ENCODE peak calls at places on chromosome 16, in six cellular contexts. C is body of pancreas, P is fibroblast of lung, I is tibial artery, J is lower lobe of right lung, G is left ventricle myocardium inferior. B is an unnamed sample.
A peak's percentile ranks its signal among the peaks of the same experiment; 100 is the strongest.

GRCh38 chr16:31568577-31569359 is 41.1 kb downstream of the AHSP start:
- DNase-seq in C (peak; percentile 46), P (peak; percentile 4), I (no peak), J (peak; percentile 71), G (peak; percentile 16), B (peak; percentile 23)

GRCh38 chr16:23807028-23807427 is 28.8 kb upstream of the PRKCB start:
- DNase-seq in C (no peak), P (no peak), I (no peak), J (peak; percentile 45), G (no peak), B (no peak)

GRCh38 chr16:58225965-58226602 is 28.2 kb upstream of the CSNK2A2 start:
- DNase-seq in C (no peak), P (no peak), I (no peak), J (no peak), G (no peak), B (no peak)

GRCh38 chr16:75996491-75996890 is 270.2 kb upstream of the CPHXL start:
- DNase-seq in C (no peak), P (no peak), I (no peak), J (no peak), G (no peak), B (no peak)

GRCh38 chr16:71698491-71698890 is 26.0 kb downstream of the PHLPP2 start:
- DNase-seq in C (no peak), P (no peak), I (no peak), J (no peak), G (no peak), B (no peak)

GRCh38 chr16:54846761-54847160 is 83.9 kb upstream of the IRX5 start:
- DNase-seq in C (peak; percentile 7), P (peak; percentile 33), I (no peak), J (no peak), G (no peak), B (no peak)

GRCh38 chr16:2458887-2459646 is 842 bp upstream of the TEDC2 start:
- DNase-seq in C (no peak), P (no peak), I (no peak), J (no peak), G (no peak), B (no peak)

GRCh38 chr16:15046692-15047376 is 9.0 kb downstream of the NTAN1 start:
- DNase-seq in C (no peak), P (no peak), I (no peak), J (peak; percentile 23), G (no peak), B (no peak)

GRCh38 chr16:79734721-79735120 is 134.2 kb upstream of the MAF start:
- DNase-seq in C (no peak), P (no peak), I (no peak), J (no peak), G (no peak), B (no peak)

GRCh38 chr16:880471-881171 is 80.1 kb upstream of the GNG13 start:
- DNase-seq in C (no peak), P (no peak), I (no peak), J (peak; percentile 38), G (peak; percentile 11), B (no peak)

GRCh38 chr16:424623-425081 is 797 bp upstream of the RAB11FIP3 start:
- DNase-seq in C (peak; percentile 55), P (peak; percentile 40), I (peak; percentile 42), J (peak; percentile 63), G (peak; percentile 55), B (no peak)

GRCh38 chr16:1075546-1075945 is 3.0 kb downstream of the SSTR5 start:
- DNase-seq in C (no peak), P (no peak), I (no peak), J (no peak), G (no peak), B (no peak)

GRCh38 chr16:27325736-27326135 is 12.0 kb downstream of the IL4R start:
- DNase-seq in C (no peak), P (no peak), I (no peak), J (no peak), G (no peak), B (no peak)

GRCh38 chr16:12502671-12503070 is 301.0 kb downstream of the CPPED1 start:
- DNase-seq in C (no peak), P (no peak), I (no peak), J (no peak), G (no peak), B (no peak)

GRCh38 chr16:65119905-65120341 is 1.9 kb downstream of the CDH11 start:
- DNase-seq in C (no peak), P (peak; percentile 87), I (peak; percentile 35), J (no peak), G (no peak), B (peak; percentile 83)

GRCh38 chr16:22264786-22265185 is 32.4 kb upstream of the POLR3E start:
- DNase-seq in C (no peak), P (no peak), I (no peak), J (no peak), G (no peak), B (no peak)

GRCh38 chr16:72561-73537 is at the start of gene RHBDF1:
- DNase-seq in C (peak; percentile 81), P (no peak), I (no peak), J (peak; percentile 72), G (peak; percentile 69), B (peak; percentile 71)

GRCh38 chr16:56670640-56670934 is 973 bp downstream of the MT1H start:
- DNase-seq in C (no peak), P (no peak), I (no peak), J (no peak), G (no peak), B (no peak)

GRCh38 chr16:80285089-80285488 is 255.7 kb upstream of the DYNLRB2 start:
- DNase-seq in C (no peak), P (peak; percentile 93), I (no peak), J (no peak), G (no peak), B (no peak)

GRCh38 chr16:80614908-80615696 is 74.3 kb downstream of the DYNLRB2 start:
- DNase-seq in C (no peak), P (peak; percentile 99), I (no peak), J (no peak), G (no peak), B (peak; percentile 69)

GRCh38 chr16:67028555-67029248 is at the start of gene CBFB:
- DNase-seq in C (peak; percentile 95), P (peak; percentile 89), I (peak; percentile 93), J (peak; percentile 95), G (peak; percentile 94), B (peak; percentile 94)
- TF ChIP-seq CTCF in C (no peak), P (no peak), I (no peak), J (no peak), G (peak; percentile 13), B (no peak)

GRCh38 chr16:85662036-85662812 is 26.5 kb downstream of the GINS2 start:
- DNase-seq in C (no peak), P (no peak), I (no peak), J (peak; percentile 34), G (no peak), B (no peak)
- H3K27ac ChIP-seq in C (no peak overlapping the region), P (no peak overlapping the region), I (no peak overlapping the region), J (no peak overlapping the region), G (no peak overlapping the region), B (no peak overlapping the region)

GRCh38 chr16:49644143-49644460 is 211.8 kb downstream of the ZNF423 start:
- DNase-seq in C (no peak), P (no peak), I (no peak), J (no peak), G (no peak), B (no peak)
- TF ChIP-seq CTCF in C (no peak), P (no peak), I (no peak), J (no peak), G (peak; percentile 27), B (peak; percentile 45)

GRCh38 chr16:64116151-64116550 is 1005.7 kb downstream of the CDH11 start:
- DNase-seq in C (no peak), P (no peak), I (no peak), J (no peak), G (no peak), B (no peak)
- H3K27ac ChIP-seq in C (no peak overlapping the region), P (no peak overlapping the region), I (no peak overlapping the region), J (no peak overlapping the region), G (no peak overlapping the region), B (no peak overlapping the region)